ENCODE peak calls at places on chromosomes 11 and 22, in seven cellular contexts. E is mesenchymal stem cell, L is IMR-90, B is H9, Z is trophoblast cell, Q is neuronal stem cell, N is H1. O is an unnamed sample.

GRCh38 chr22:36131907-36132306 is 28.6 kb downstream of the APOL3 start:
- DNase-seq in N (no peak), Z (no peak), Q (no peak), L (no peak), B (no peak), E (no peak), O (no peak)

GRCh38 chr11:14373941-14374646 is 15.1 kb upstream of the RRAS2 start:
- DNase-seq in B (no peak), Q (no peak), L (peak), E (no peak), Z (peak), N (peak), O (peak)

GRCh38 chr11:36818410-36818809 is 220.4 kb upstream of the RAG2 start:
- DNase-seq in Q (no peak), B (peak), E (no peak), L (no peak), Z (no peak), N (peak), O (peak)

GRCh38 chr11:61609970-61610347 is 29.1 kb upstream of the SYT7 start:
- DNase-seq in Z (peak), E (no peak), N (no peak), L (no peak), Q (no peak), B (peak), O (peak)

GRCh38 chr11:67674442-67674871 is at the start of gene ALDH3B2:
- DNase-seq in Z (peak), N (peak), E (no peak), L (no peak), B (no peak), Q (no peak), O (peak)

GRCh38 chr22:39984006-39984405 is 10.7 kb upstream of the FAM83F start:
- DNase-seq in Z (no peak), E (peak), L (peak), B (no peak), Q (no peak), N (no peak), O (no peak)

GRCh38 chr11:16402654-16403447 is 46.5 kb upstream of the SOX6 start:
- DNase-seq in Q (peak), E (no peak), N (no peak), L (no peak), Z (no peak), B (peak), O (peak)

GRCh38 chr11:95577716-95578460 is 211.7 kb downstream of the FAM76B start:
- DNase-seq in Z (no peak), L (peak), N (no peak), B (no peak), Q (no peak), E (peak), O (peak)

GRCh38 chr11:2516276-2517015 is 71.6 kb downstream of the KCNQ1 start:
- DNase-seq in L (no peak), N (no peak), Z (no peak), Q (no peak), E (no peak), B (peak), O (no peak)

GRCh38 chr22:48641906-48642475 is 1185.7 kb downstream of the BRD1 start:
- DNase-seq in Q (no peak), E (no peak), B (no peak), Z (no peak), N (no peak), L (no peak), O (no peak)

GRCh38 chr22:23904855-23905254 is 10.7 kb downstream of the MIF start:
- DNase-seq in Z (no peak), Q (no peak), E (peak), B (no peak), N (no peak), L (no peak), O (no peak)

GRCh38 chr11:13338437-13339069 is 61.0 kb downstream of the BMAL1 start:
- DNase-seq in L (peak), N (no peak), E (peak), Q (no peak), Z (no peak), B (no peak), O (no peak)

DNA sequence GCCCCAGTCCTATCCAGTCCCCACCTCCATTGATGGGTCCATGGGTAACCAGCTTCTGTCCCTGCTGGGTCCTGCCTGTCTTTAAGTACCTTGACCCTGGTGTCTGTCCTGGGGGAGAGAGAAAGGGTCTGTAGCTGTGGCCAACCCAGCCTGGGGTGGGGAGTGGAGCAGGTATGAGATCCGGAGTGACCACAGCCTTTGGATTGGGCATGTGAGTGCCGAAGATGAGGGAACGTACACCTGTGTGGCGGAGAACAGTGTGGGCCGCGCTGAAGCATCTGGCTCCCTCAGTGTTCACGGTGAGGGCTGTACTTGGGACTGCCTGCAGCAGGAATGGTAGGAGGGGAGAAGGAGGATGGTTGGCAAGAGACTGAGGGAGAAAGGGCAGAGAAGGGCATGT is 5.2 kb downstream of the ROBO3 start:
- DNase-seq in Z (no peak), N (no peak), L (no peak), B (no peak), E (no peak), Q (no peak), O (no peak)
- H3K18ac ChIP-seq in Z (no peak), N (no peak), L (no peak), B (no peak), E (no peak), Q (peak), O (no peak)

DNA sequence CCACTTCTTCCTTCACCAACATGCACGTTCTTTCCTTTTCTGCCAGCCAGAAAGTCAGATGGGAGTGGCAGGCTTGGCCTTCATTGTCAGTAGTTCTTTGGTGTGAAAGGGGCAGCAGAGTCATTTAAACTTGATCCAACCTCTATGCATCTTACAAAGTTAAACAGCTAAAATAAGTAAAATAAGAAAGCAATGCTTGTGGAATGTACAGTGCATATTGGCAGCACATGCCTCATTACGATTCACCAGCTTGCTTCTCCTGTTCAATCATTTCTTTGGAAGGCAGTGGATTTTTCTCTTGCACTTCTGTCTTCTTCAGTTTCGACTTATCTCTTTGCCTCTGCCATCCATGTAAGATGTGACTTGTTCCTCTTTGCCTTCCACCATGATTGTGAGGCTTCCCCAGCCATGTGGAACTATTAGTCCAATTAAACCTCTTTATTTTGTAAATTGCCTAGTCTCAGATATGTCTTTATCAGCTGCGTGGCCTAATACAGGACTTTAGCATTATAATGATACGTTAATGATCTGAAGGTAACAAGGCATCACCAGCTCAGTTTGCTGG is 14.8 kb downstream of the LGALS12 start:
- DNase-seq in E (no peak), Q (no peak), Z (no peak), N (no peak), L (peak), B (no peak), O (no peak)
- H3K18ac ChIP-seq in E (no peak), Q (no peak), Z (no peak), N (no peak), L (no peak), B (no peak), O (no peak)

GRCh38 chr11:19704213-19704612 is 8.4 kb upstream of the NAV2 start:
- DNase-seq in N (no peak), Z (no peak), E (no peak), B (no peak), Q (no peak), L (no peak), O (no peak)
- H3K18ac ChIP-seq in N (no peak), Z (no peak), E (no peak), B (no peak), Q (no peak), L (no peak), O (no peak)

GRCh38 chr11:57216463-57216862 is 20.6 kb downstream of the APLNR start:
- DNase-seq in Q (no peak), N (no peak), B (no peak), Z (no peak), E (no peak), L (no peak), O (no peak)

GRCh38 chr11:57219021-57219627 is 17.9 kb downstream of the APLNR start:
- DNase-seq in L (peak), E (no peak), B (no peak), Z (no peak), Q (no peak), N (no peak), O (no peak)

GRCh38 chr11:57214494-57214893 is 22.6 kb downstream of the APLNR start:
- DNase-seq in Z (peak), B (no peak), Q (no peak), L (peak), E (peak), N (no peak), O (peak)

GRCh38 chr11:57214087-57214395 is 23.0 kb downstream of the APLNR start:
- DNase-seq in Z (no peak), B (no peak), E (peak), Q (peak), L (peak), N (no peak), O (peak)

GRCh38 chr11:57217053-57217452 is 20.0 kb downstream of the APLNR start:
- DNase-seq in Z (no peak), B (no peak), E (no peak), L (no peak), N (no peak), Q (no peak), O (no peak)
- H3K18ac ChIP-seq in Z (no peak), B (no peak), E (no peak), L (no peak), N (no peak), Q (peak), O (no peak)

GRCh38 chr11:112177610-112178009 is 2.3 kb downstream of the BCO2 start:
- DNase-seq in Q (no peak), L (no peak), Z (no peak), N (no peak), B (no peak), E (no peak), O (no peak)
- H3K18ac ChIP-seq in Q (no peak), L (no peak), Z (no peak), N (no peak), B (no peak), E (no peak), O (no peak)

GRCh38 chr22:37222440-37222971 is 10.2 kb upstream of the SSTR3 start:
- DNase-seq in Q (no peak), N (no peak), L (no peak), Z (no peak), E (no peak), B (no peak), O (no peak)
- H3K18ac ChIP-seq in Q (no peak), N (no peak), L (no peak), Z (no peak), E (no peak), B (no peak), O (no peak)

DNA sequence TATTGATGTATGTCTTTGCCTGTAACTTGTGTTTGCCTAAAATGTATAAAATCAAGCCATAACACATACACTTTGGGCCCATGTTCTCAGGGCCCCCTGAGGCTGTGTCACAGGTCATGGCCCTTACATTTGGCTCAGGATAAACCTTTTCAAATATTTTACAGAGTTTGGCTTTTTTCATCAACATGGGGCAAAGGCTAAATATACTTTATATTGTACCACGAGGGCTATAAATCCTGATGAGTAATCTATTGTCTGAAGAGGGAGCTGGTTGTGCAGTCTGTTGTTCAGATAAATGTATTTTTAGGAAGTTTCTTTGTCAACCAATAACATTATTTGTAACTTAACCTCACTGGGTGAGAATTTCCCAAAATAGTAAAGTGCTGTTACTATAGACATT is 404.6 kb upstream of the DDI1 start:
- DNase-seq in N (no peak), Z (no peak), E (no peak), Q (no peak), L (no peak), B (no peak), O (no peak)
- H3K18ac ChIP-seq in N (no peak), Z (no peak), E (no peak), Q (no peak), L (no peak), B (no peak), O (no peak)

DNA sequence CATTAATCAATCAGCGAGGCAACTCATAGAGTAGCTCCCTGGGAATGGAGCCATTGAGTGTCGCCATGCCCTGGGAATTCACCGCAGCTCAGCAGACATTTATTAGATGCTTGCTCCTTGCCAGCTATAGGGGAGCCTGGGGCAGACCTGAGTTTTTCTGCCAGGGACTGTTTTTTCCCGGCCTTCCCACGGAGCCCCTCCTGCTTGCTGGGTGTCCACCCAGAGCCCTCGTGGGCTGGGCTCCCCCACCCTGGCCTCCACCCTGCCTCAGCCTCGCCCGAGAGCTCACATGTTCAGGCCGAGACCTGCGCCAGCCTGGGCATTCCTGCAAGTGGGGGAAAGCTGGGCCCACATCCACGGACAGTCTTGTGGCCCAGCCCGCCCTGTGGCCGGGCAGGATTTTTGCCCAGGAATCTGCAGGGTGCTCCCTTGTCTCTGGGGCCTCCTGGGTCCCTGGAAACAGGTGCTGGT is 64.9 kb downstream of the SMIM38 start:
- DNase-seq in L (no peak), Q (no peak), Z (no peak), E (no peak), N (no peak), B (peak), O (no peak)
- H3K18ac ChIP-seq in L (no peak), Q (peak), Z (no peak), E (no peak), N (no peak), B (no peak), O (no peak)